ENCODE peak calls at places on chromosomes 5 and 9, in nine cellular contexts. B is colonic mucosa, Q is AG04450, D is left ventricle myocardium inferior, E is WTC11, R is pancreas, I is AG09319, A is AG10803, U is cardiac fibroblast. W is an unnamed sample.

GRCh38 chr5:1547236-1547635 is 23.5 kb upstream of the LPCAT1 start:
- DNase-seq in B (no peak), Q (no peak), D (no peak), E (no peak), R (no peak), I (no peak), A (no peak), U (no peak), W (no peak)

GRCh38 chr5:36570268-36570667 is 36.1 kb upstream of the SLC1A3 start:
- DNase-seq in B (no peak), Q (peak), D (no peak), E (no peak), R (no peak), I (no peak), A (peak), U (peak), W (no peak)

GRCh38 chr5:68848086-68848485 is 245.7 kb upstream of the SLC30A5 start:
- DNase-seq in B (no peak), Q (no peak), D (no peak), E (no peak), R (no peak), I (no peak), A (peak), U (no peak), W (no peak)

GRCh38 chr9:86449246-86449645 is 95.0 kb upstream of the TUT7 start:
- DNase-seq in B (no peak), Q (no peak), D (no peak), E (no peak), R (no peak), I (no peak), A (no peak), U (no peak), W (no peak)

GRCh38 chr5:168792678-168793077 is 213.5 kb upstream of the PANK3 start:
- DNase-seq in B (no peak), Q (no peak), D (no peak), E (no peak), R (no peak), I (no peak), A (no peak), U (no peak), W (no peak)

GRCh38 chr9:81191222-81191621 is 498.1 kb downstream of the TLE1 start:
- DNase-seq in B (no peak), Q (no peak), D (no peak), E (no peak), R (no peak), I (no peak), A (no peak), U (no peak), W (no peak)

GRCh38 chr5:169064093-169064492 is 236.8 kb downstream of the SLIT3 start:
- DNase-seq in B (no peak), Q (no peak), D (no peak), E (no peak), R (no peak), I (no peak), A (peak), U (peak), W (no peak)

GRCh38 chr5:126446498-126447224 is 23.5 kb downstream of the GRAMD2B start:
- DNase-seq in B (peak), Q (no peak), D (no peak), E (no peak), R (no peak), I (peak), A (peak), U (peak), W (no peak)

GRCh38 chr9:86854898-86855523 is 92.3 kb downstream of the GAS1 start:
- DNase-seq in B (no peak), Q (peak), D (no peak), E (peak), R (peak), I (peak), A (peak), U (peak), W (peak)

GRCh38 chr9:21465859-21466518 is 16.1 kb downstream of the IFNE start:
- DNase-seq in B (peak), Q (peak), D (no peak), E (no peak), R (no peak), I (peak), A (peak), U (peak), W (no peak)

GRCh38 chr5:31232273-31232888 is 38.9 kb downstream of the CDH6 start:
- DNase-seq in B (peak), Q (peak), D (no peak), E (peak), R (no peak), I (peak), A (peak), U (peak), W (no peak)

GRCh38 chr5:446864-447263 is 3.9 kb downstream of the EXOC3 start:
- DNase-seq in B (no peak), Q (peak), D (no peak), E (peak), R (no peak), I (no peak), A (peak), U (peak), W (peak)

GRCh38 chr9:131324736-131325679 is 35.5 kb downstream of the PLPP7 start:
- DNase-seq in B (no peak), Q (no peak), D (no peak), E (no peak), R (no peak), I (no peak), A (no peak), U (no peak), W (no peak)

GRCh38 chr9:87569008-87569908 is 71.6 kb downstream of the DAPK1 start:
- DNase-seq in B (no peak), Q (no peak), D (no peak), E (no peak), R (no peak), I (no peak), A (no peak), U (peak), W (no peak)

GRCh38 chr5:82307431-82307830 is 29.3 kb upstream of the RPS23 start:
- DNase-seq in B (no peak), Q (no peak), D (no peak), E (no peak), R (no peak), I (peak), A (peak), U (peak), W (no peak)

GRCh38 chr9:134556531-134557068 is 85.0 kb upstream of the COL5A1 start:
- DNase-seq in B (no peak), Q (no peak), D (no peak), E (no peak), R (no peak), I (no peak), A (peak), U (peak), W (peak)

GRCh38 chr9:114163517-114163924 is 8.2 kb downstream of the COL27A1 start:
- DNase-seq in B (no peak), Q (no peak), D (peak), E (peak), R (peak), I (no peak), A (peak), U (peak), W (peak)

GRCh38 chr5:10563132-10563939 is 534 bp upstream of the ANKRD33B start:
- DNase-seq in B (peak), Q (no peak), D (peak), E (peak), R (peak), I (no peak), A (no peak), U (peak), W (peak)

GRCh38 chr9:79591463-79591862 is 19.7 kb downstream of the TLE4 start:
- DNase-seq in B (no peak), Q (no peak), D (no peak), E (no peak), R (no peak), I (no peak), A (no peak), U (no peak), W (no peak)

GRCh38 chr9:90860382-90860781 is 58.8 kb downstream of the SYK start:
- DNase-seq in B (no peak), Q (no peak), D (no peak), E (no peak), R (no peak), I (no peak), A (no peak), U (no peak), W (no peak)

GRCh38 chr9:78806492-78807160 is 509.7 kb downstream of the PSAT1 start:
- DNase-seq in B (no peak), Q (no peak), D (no peak), E (no peak), R (no peak), I (no peak), A (no peak), U (no peak), W (peak)

GRCh38 chr9:35736201-35736633 is 3.8 kb downstream of the CREB3 start:
- DNase-seq in B (peak), Q (no peak), D (peak), E (peak), R (peak), I (peak), A (peak), U (peak), W (peak)

GRCh38 chr5:23977996-23978395 is 470.6 kb downstream of the PRDM9 start:
- DNase-seq in B (peak), Q (no peak), D (no peak), E (peak), R (no peak), I (no peak), A (no peak), U (no peak), W (no peak)

GRCh38 chr5:174344335-174344734 is 298.8 kb downstream of the NSG2 start:
- DNase-seq in B (no peak), Q (no peak), D (no peak), E (no peak), R (no peak), I (no peak), A (no peak), U (no peak), W (no peak)

GRCh38 chr9:88950341-88951141 is 40.7 kb upstream of the S1PR3 start:
- DNase-seq in B (no peak), Q (no peak), D (no peak), E (no peak), R (no peak), I (no peak), A (peak), U (peak), W (no peak)
- TF ChIP-seq CTCF in B (no peak), Q (no peak), D (no peak), E (no peak), R (no peak), I (no peak), A (no peak), U (no peak), W (no peak)

DNA sequence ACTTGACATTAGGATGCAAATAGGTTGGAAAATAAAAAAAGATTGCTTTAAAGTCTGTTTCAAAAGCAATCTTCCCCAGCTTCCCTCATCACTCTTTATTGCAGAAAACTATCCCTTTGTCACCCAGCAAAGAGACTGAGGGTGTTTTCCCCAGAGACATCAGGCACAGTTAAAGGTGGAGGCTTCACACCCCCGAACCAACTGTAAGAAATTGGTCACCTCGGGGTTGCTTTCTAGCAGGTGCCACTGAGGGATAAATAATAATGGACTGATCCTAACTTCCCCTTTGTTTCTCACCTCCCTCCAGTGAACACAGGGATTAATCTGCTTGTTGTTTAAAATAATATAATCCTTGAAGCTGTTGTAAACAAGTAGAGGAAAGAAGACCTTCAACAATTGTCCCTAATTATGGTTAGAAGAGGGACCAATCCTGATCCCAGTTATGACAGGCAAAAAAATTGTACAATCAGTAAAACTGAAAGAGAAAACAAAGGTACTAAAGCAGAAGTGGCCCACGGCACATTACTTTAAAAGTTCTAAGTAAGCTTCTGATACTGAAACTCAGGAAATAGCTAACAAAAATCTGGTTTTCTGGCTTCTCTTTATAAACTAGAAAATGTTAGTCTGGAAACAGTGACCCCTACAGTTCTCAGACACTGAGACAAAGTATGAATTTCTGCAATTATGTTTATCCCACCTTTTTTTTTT is 6.6 kb upstream of the PCSK1 start:
- DNase-seq in B (no peak), Q (no peak), D (no peak), E (no peak), R (no peak), I (no peak), A (no peak), U (peak), W (no peak)
- TF ChIP-seq CTCF in B (no peak), Q (peak), D (no peak), E (no peak), R (no peak), I (no peak), A (no peak), U (peak), W (no peak)

GRCh38 chr9:132434875-132435274 is 24.9 kb downstream of the CFAP77 start:
- DNase-seq in B (no peak), Q (no peak), D (no peak), E (no peak), R (no peak), I (no peak), A (no peak), U (no peak), W (no peak)

GRCh38 chr9:132427015-132427414 is 17.0 kb downstream of the CFAP77 start:
- DNase-seq in B (no peak), Q (no peak), D (no peak), E (no peak), R (no peak), I (no peak), A (no peak), U (no peak), W (no peak)

GRCh38 chr9:132424857-132425702 is 15.1 kb downstream of the CFAP77 start:
- DNase-seq in B (no peak), Q (no peak), D (no peak), E (no peak), R (no peak), I (no peak), A (no peak), U (no peak), W (no peak)

DNA sequence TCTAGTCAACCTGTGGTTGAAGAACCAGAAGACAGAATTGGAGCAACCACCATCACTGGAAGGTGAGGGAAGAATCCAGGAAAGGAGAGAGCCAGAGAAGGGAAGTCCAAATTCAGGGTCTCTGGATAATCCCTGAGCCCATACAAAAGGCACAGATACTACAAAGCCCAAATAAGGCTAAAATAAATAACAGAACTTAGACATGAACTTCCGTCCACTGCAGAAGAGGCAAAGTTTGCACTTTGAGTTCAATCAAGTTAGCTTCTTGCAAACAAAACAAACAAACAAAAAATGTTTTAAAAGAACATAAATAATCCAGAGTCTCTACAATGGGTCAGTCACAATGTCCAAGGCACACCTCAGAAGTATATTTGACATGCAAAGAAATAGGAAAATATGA is 21.0 kb downstream of the CFAP77 start:
- DNase-seq in B (no peak), Q (no peak), D (no peak), E (no peak), R (no peak), I (no peak), A (no peak), U (no peak), W (no peak)
- TF ChIP-seq CTCF in B (no peak), Q (no peak), D (no peak), E (no peak), R (no peak), I (no peak), A (no peak), U (no peak), W (no peak)

GRCh38 chr5:132156413-132156812 is 71.2 kb downstream of the P4HA2 start:
- DNase-seq in B (no peak), Q (no peak), D (no peak), E (no peak), R (no peak), I (no peak), A (no peak), U (no peak), W (no peak)

GRCh38 chr5:132147663-132148062 is 74.1 kb downstream of the CSF2 start:
- DNase-seq in B (no peak), Q (no peak), D (no peak), E (no peak), R (no peak), I (no peak), A (no peak), U (no peak), W (no peak)

GRCh38 chr5:132150565-132150964 is 77.0 kb downstream of the CSF2 start:
- DNase-seq in B (no peak), Q (no peak), D (no peak), E (no peak), R (no peak), I (no peak), A (no peak), U (no peak), W (no peak)
- TF ChIP-seq CTCF in B (no peak), Q (no peak), D (no peak), E (no peak), R (no peak), I (no peak), A (no peak), U (no peak), W (no peak)

GRCh38 chr5:134171972-134172371 is 4.8 kb downstream of the SKP1 start:
- DNase-seq in B (peak), Q (no peak), D (no peak), E (no peak), R (no peak), I (no peak), A (no peak), U (no peak), W (no peak)

GRCh38 chr5:134175874-134176522 is 752 bp downstream of the SKP1 start:
- DNase-seq in B (peak), Q (no peak), D (peak), E (no peak), R (peak), I (no peak), A (peak), U (peak), W (no peak)

GRCh38 chr5:134177197-134178171 is 734 bp upstream of the SKP1 start:
- DNase-seq in B (peak), Q (peak), D (no peak), E (no peak), R (peak), I (peak), A (peak), U (peak), W (no peak)

GRCh38 chr5:134174841-134175839 is 1.6 kb downstream of the SKP1 start:
- DNase-seq in B (no peak), Q (no peak), D (no peak), E (no peak), R (no peak), I (no peak), A (peak), U (peak), W (no peak)

DNA sequence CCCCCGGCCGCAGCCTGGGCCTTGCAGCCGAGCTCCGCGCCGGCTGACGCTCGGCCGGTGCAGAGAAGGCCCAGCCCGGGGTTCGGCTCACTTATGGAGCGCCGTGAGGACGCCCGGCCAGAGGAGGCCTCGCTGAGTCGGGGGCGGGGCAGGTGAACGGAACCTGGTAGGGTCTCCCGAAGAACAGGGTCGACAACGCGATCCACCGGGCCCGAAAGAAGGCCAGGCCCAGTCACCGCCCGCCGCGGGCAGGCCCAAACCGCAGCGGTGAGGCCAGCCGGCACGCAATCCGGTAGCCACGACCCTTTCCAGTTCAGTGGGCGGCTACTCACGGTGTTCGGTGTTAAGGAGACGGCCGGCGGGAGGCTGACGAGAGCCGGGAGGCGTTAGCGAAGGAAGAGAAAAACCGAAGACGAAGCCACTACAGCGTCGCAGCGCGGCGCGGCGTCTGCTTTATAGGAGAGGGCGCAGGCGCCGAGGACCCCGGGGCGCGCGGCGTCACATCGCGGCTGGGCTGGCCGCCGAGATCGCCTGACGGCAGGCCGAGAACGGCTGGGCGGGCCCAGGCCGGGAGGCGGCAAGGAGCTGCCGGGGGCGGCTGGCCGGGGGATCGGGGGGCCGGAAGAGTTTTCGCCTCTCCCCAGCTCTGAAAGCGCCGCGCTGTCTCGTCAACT is at the start of gene SKP1:
- DNase-seq in B (peak), Q (peak), D (peak), E (peak), R (peak), I (peak), A (peak), U (peak), W (peak)
- TF ChIP-seq CTCF in B (no peak), Q (no peak), D (no peak), E (no peak), R (no peak), I (no peak), A (no peak), U (no peak), W (no peak)

GRCh38 chr5:19795218-19795617 is 192.8 kb downstream of the CDH18 start:
- DNase-seq in B (no peak), Q (peak), D (no peak), E (peak), R (no peak), I (no peak), A (peak), U (peak), W (no peak)

DNA sequence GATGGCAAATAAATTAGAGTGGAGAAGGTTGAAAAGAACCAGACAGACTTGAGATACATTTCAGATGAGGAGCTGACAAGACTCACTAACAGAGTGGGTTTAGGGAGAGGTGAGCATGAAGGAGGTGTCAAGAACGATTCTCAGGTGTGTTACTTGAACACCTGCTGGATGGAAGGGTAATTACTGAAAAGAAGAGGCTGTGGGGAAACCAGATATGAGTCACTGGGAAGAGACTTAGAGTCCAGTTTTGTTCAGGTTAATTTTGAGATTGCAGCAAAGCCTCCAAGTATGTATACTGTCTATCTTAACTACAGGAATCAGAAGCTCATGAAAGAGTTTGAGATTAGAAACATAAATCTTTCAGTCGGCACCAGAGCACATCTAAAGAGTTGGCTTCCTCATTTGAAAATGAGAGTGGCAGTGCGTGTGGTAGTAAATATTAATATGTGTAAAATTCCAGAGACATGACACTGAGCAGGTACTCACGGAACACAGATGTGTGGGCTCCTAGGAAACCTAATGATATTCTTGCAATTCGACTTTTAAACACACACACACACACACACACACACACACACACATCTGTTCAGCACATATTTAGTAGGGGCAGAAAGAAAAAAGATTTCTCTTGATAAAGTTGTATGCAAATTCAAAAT is 197.1 kb downstream of the CDH18 start:
- DNase-seq in B (no peak), Q (no peak), D (no peak), E (no peak), R (no peak), I (no peak), A (no peak), U (no peak), W (no peak)
- TF ChIP-seq CTCF in B (no peak), Q (no peak), D (no peak), E (no peak), R (no peak), I (no peak), A (no peak), U (no peak), W (no peak)